ENCODE peak calls at places on chromosomes 13 and 19, in five cellular contexts. M is right atrium auricular region, S is cardiac muscle cell, A is neural progenitor cell, V is body of pancreas. R is an unnamed sample.
A peak's percentile ranks its signal among the peaks of the same experiment; 100 is the strongest.

GRCh38 chr19:55467236-55468053 is 2.9 kb upstream of the C19orf85 start:
- DNase-seq in M (peak; percentile 81), S (peak; percentile 64), A (peak; percentile 70), V (peak; percentile 62), R (peak; percentile 69)

GRCh38 chr19:40596608-40597328 is 4.4 kb upstream of the LTBP4 start:
- DNase-seq in M (no peak), S (peak; percentile 84), A (peak; percentile 84), V (peak; percentile 58), R (peak; percentile 66)

GRCh38 chr13:77521194-77521593 is 14.3 kb upstream of the SCEL start:
- DNase-seq in M (no peak), S (no peak), A (no peak), V (no peak), R (no peak)

GRCh38 chr19:47778954-47779351 is 450 bp downstream of the SELENOW start:
- DNase-seq in M (peak; percentile 60), S (peak; percentile 24), A (peak; percentile 33), V (no peak), R (peak; percentile 81)

GRCh38 chr19:38392707-38393308 is 4.3 kb downstream of the SPRED3 start:
- DNase-seq in M (no peak), S (no peak), A (no peak), V (no peak), R (no peak)

GRCh38 chr19:17718467-17718987 is 753 bp upstream of the MAP1S start:
- DNase-seq in M (no peak), S (no peak), A (peak; percentile 62), V (no peak), R (no peak)

GRCh38 chr13:26024558-26024957 is 27.3 kb downstream of the SHISA2 start:
- DNase-seq in M (no peak), S (peak; percentile 43), A (peak; percentile 49), V (no peak), R (no peak)

GRCh38 chr19:42068361-42068755 is 1.6 kb downstream of the GRIK5 start:
- DNase-seq in M (no peak), S (no peak), A (no peak), V (no peak), R (no peak)

GRCh38 chr13:45292176-45292575 is 48.8 kb downstream of the TPT1 start:
- DNase-seq in M (no peak), S (no peak), A (no peak), V (no peak), R (no peak)

GRCh38 chr19:55620410-55620809 is 4.0 kb downstream of the ZNF784 start:
- DNase-seq in M (no peak), S (no peak), A (no peak), V (no peak), R (no peak)

GRCh38 chr19:22622901-22623840 is 11.0 kb upstream of the ZNF492 start:
- DNase-seq in M (peak; percentile 59), S (no peak), A (no peak), V (no peak), R (no peak)

GRCh38 chr19:34274284-34274826 is 20.0 kb downstream of the GARRE1 start:
- DNase-seq in M (no peak), S (no peak), A (no peak), V (no peak), R (no peak)

GRCh38 chr13:27383104-27383921 is 41.1 kb upstream of the GTF3A start:
- DNase-seq in M (no peak), S (no peak), A (no peak), V (no peak), R (no peak)
- TF ChIP-seq CTCF in M (no peak), S (no peak), A (no peak), V (no peak), R (no peak)

GRCh38 chr19:29672319-29672932 is 7.2 kb downstream of the PLEKHF1 start:
- DNase-seq in M (no peak), S (no peak), A (no peak), V (no peak), R (peak; percentile 55)
- H3K27ac ChIP-seq in M (peak overlapping the region; percentile 96), S (no peak overlapping the region), A (no peak overlapping the region), V (peak overlapping the region; percentile 64), R (no peak overlapping the region)

GRCh38 chr19:30630289-30631034 is 258.3 kb downstream of the ZNF536 start:
- DNase-seq in M (no peak), S (no peak), A (no peak), V (no peak), R (no peak)
- TF ChIP-seq CTCF in M (no peak), S (no peak), A (no peak), V (no peak), R (no peak)

DNA sequence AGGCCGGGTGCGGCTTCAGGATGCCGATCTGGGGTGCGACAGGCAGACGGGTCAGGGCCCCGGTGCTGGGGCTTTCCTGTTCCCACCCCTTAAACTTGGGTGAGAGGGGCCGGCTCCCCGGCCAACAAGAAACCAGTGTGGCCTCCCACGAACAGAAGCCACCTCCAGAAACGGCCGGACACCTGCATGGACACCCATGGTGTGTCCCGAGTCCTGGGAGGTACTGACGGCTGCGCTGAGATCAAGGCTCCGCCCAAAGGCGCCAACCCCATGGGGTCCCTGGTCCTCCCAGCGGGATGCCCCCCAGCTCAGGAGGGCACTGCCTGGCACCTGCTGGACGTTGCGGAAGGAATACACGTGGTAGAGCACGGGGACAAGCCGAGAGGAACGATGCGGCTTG is 11.5 kb downstream of the POLRMT start:
- DNase-seq in M (no peak), S (no peak), A (no peak), V (no peak), R (no peak)
- H3K27ac ChIP-seq in M (no peak overlapping the region), S (no peak overlapping the region), A (no peak overlapping the region), V (no peak overlapping the region), R (no peak overlapping the region)

GRCh38 chr19:50147462-50148423 is 15.3 kb downstream of the IZUMO2 start:
- DNase-seq in M (peak; percentile 90), S (peak; percentile 92), A (peak; percentile 93), V (peak; percentile 87), R (peak; percentile 90)
- TF ChIP-seq CTCF in M (peak; percentile 71), S (peak; percentile 65), A (peak; percentile 74), V (peak; percentile 26), R (no peak)

DNA sequence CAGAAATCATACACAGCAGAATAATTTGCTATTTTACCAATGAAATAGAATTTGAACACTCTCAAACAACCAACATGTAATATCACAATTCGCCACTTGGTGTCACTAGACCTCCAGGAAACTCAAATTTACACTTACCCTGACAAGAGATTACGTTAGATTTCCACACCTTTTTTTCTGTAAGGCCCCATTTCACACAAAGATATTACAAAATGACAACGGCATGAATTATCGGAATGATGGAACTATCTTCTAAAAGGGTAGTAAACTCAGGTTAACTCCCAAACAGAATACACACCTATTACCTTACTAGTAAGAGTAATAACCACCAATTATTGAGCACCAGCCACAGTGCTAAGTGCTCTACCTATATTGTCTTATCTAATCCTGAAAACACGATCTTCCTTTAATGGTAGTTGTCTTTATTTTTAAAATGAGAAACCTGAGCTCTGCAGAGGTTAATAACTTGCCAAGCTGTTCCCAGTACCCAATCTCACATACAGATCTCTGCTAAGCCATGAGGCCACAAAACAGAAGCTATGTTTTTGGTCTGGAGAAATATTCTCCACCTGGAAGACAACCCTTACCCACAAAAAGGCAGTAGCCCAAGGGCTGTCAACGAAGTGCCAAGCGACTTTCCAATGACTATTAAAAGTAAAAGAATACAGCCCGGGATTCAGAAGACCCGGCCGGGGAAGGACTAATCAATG is 152.4 kb downstream of the DCLK1 start:
- DNase-seq in M (no peak), S (peak; percentile 55), A (peak; percentile 46), V (peak; percentile 36), R (peak; percentile 49)
- H3K27ac ChIP-seq in M (peak overlapping the region; percentile 54), S (no peak overlapping the region), A (no peak overlapping the region), V (peak overlapping the region; percentile 6), R (peak overlapping the region; percentile 75)

DNA sequence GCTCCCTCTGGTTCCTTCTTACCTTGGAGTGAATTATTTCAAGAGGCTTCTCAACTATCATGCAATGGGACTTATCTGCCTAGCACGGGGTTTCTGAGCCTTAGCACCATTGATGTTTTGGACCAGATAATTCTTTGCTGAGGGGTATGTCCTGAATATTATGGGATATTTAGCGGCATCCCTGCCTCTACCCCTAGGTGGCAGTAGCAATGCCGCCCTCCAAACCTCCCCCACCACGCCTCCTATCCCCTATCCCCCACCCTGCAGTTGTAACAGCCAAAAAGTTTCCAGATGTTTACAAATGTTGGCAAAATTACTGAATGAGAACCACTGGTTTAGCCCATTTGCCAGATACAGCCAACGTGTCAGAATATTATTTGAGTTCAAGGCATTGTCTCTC is 125.5 kb downstream of the POSTN start:
- DNase-seq in M (no peak), S (no peak), A (no peak), V (no peak), R (no peak)
- TF ChIP-seq CTCF in M (no peak), S (no peak), A (peak; percentile 39), V (no peak), R (no peak)

DNA sequence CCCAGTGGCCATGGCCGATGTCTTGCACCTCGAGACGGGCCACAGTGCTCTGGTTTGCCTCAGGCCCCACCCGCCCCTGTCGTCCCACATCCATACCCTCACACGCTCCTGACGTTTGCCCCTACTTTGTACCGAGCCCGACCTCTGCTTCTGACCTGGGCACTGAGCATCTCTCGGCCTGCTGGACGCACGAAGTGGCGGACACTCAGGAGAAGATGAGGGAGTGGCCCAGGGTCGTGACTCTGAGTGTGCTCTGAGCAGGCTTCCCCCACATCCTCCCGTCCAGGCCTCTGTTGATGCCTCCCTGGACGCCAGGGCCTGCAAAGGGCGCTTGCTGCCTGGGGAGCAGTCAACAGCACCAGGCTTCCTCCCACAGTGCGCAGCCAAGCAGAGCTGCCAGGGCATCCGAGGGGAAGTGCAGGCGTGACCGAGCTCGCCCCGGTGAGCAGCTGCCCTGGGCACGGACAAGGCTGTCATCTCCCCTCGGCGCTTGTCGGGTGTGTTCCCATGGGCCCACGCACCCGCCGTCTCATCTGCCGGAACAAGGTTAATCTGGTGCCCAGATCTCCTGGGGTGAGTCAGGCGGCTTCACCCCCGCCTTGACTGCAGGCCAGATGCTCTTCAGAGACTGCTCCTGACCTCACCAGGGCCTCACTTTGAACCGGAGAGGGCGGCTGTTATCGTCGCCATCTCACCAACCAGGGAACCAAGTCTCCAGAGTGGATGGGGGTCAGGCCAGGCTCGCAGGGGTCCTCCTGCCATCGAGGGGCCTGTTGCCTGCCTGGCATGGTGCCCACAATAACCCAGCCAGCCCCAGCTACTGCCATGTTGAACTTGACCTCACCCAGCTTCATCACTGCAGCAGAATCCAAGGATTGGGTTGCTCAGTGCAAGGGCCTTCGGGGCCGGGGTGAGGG is 27.2 kb downstream of the COMP start:
- DNase-seq in M (no peak), S (no peak), A (no peak), V (no peak), R (no peak)
- H3K27ac ChIP-seq in M (no peak overlapping the region), S (no peak overlapping the region), A (no peak overlapping the region), V (peak overlapping the region; percentile 70), R (no peak overlapping the region)